ENCODE peak calls at places on chromosomes 3 and 15, in four cellular contexts. E, B, Z and N are unnamed samples.
A peak's percentile ranks its signal among the peaks of the same experiment; 100 is the strongest.

GRCh38 chr3:111311709-111312235 is 230.2 kb upstream of the CD96 start:
- DNase-seq in Z (no peak), B (no peak), E (no peak), N (no peak)

GRCh38 chr15:68386587-68387287 is 45.2 kb downstream of the ITGA11 start:
- DNase-seq in Z (no peak), B (peak; percentile 12), E (no peak), N (peak; percentile 42)

GRCh38 chr3:80275120-80275519 is 507.3 kb upstream of the ROBO1 start:
- DNase-seq in E (no peak), Z (no peak), B (no peak), N (no peak)

GRCh38 chr3:163939926-163940325 is 1138.4 kb downstream of the SI start:
- DNase-seq in E (no peak), Z (no peak), B (no peak), N (no peak)

GRCh38 chr3:25527796-25528195 is 99.7 kb downstream of the RARB start:
- DNase-seq in E (no peak), Z (peak; percentile 53), B (no peak), N (no peak)

GRCh38 chr15:62835351-62835750 is 207.2 kb upstream of the TPM1 start:
- DNase-seq in E (peak; percentile 46), Z (no peak), B (no peak), N (no peak)

GRCh38 chr15:99132122-99132521 is 27.2 kb downstream of the SYNM start:
- DNase-seq in B (no peak), E (no peak), Z (no peak), N (no peak)

GRCh38 chr3:113712129-113712528 is 15.7 kb upstream of the USF3 start:
- DNase-seq in Z (no peak), B (no peak), E (no peak), N (no peak)

GRCh38 chr15:43463542-43463941 is 29.4 kb downstream of the TP53BP1 start:
- DNase-seq in Z (no peak), E (no peak), B (no peak), N (no peak)

GRCh38 chr15:87207945-87208580 is 1048.5 kb downstream of the NTRK3 start:
- DNase-seq in E (no peak), Z (no peak), B (no peak), N (no peak)

GRCh38 chr3:185712337-185712736 is 112.5 kb downstream of the IGF2BP2 start:
- DNase-seq in E (no peak), B (no peak), Z (no peak), N (no peak)

GRCh38 chr15:90046846-90047481 is 45.8 kb downstream of the ZNF710 start:
- DNase-seq in E (no peak), Z (no peak), B (peak; percentile 85), N (no peak)

GRCh38 chr3:126846316-126846715 is 136.6 kb upstream of the PLXNA1 start:
- DNase-seq in Z (no peak), B (no peak), E (no peak), N (no peak)

GRCh38 chr3:73056365-73057150 is 4.9 kb upstream of the EBLN2 start:
- DNase-seq in Z (no peak), E (no peak), B (no peak), N (no peak)

GRCh38 chr15:79364571-79365240 is 53.8 kb downstream of the TMED3 start:
- DNase-seq in B (no peak), Z (no peak), E (no peak), N (no peak)

GRCh38 chr15:47404877-47405276 is 312.4 kb upstream of the SEMA6D start:
- DNase-seq in E (no peak), B (no peak), Z (no peak), N (no peak)

GRCh38 chr3:50164984-50165383 is 9.9 kb downstream of the SEMA3F start:
- DNase-seq in Z (no peak), B (no peak), E (no peak), N (no peak)

GRCh38 chr3:54703906-54704305 is 224.0 kb downstream of the LRTM1 start:
- DNase-seq in E (no peak), B (no peak), Z (no peak), N (no peak)

GRCh38 chr3:173688216-173688842 is 290.8 kb downstream of the NLGN1 start:
- DNase-seq in E (no peak), B (no peak), Z (no peak), N (no peak)

GRCh38 chr3:2452249-2452648 is 353.6 kb downstream of the CNTN4 start:
- DNase-seq in Z (no peak), B (no peak), E (no peak), N (no peak)

GRCh38 chr3:169268942-169269460 is 394.5 kb downstream of the MECOM start:
- DNase-seq in Z (no peak), E (no peak), B (no peak), N (no peak)

GRCh38 chr15:81400640-81401236 is 26.7 kb upstream of the TMC3 start:
- DNase-seq in B (no peak), E (no peak), Z (no peak), N (no peak)

GRCh38 chr3:66406186-66406585 is 94.6 kb downstream of the LRIG1 start:
- DNase-seq in Z (peak; percentile 57), E (no peak), B (no peak), N (no peak)

GRCh38 chr3:66403268-66403990 is 97.4 kb downstream of the LRIG1 start:
- DNase-seq in B (no peak), Z (no peak), E (no peak), N (no peak)

GRCh38 chr3:66404246-66404645 is 96.6 kb downstream of the LRIG1 start:
- DNase-seq in E (no peak), Z (no peak), B (no peak), N (no peak)

GRCh38 chr3:66405701-66406091 is 95.1 kb downstream of the LRIG1 start:
- DNase-seq in Z (peak; percentile 76), B (no peak), E (no peak), N (peak; percentile 84)

DNA sequence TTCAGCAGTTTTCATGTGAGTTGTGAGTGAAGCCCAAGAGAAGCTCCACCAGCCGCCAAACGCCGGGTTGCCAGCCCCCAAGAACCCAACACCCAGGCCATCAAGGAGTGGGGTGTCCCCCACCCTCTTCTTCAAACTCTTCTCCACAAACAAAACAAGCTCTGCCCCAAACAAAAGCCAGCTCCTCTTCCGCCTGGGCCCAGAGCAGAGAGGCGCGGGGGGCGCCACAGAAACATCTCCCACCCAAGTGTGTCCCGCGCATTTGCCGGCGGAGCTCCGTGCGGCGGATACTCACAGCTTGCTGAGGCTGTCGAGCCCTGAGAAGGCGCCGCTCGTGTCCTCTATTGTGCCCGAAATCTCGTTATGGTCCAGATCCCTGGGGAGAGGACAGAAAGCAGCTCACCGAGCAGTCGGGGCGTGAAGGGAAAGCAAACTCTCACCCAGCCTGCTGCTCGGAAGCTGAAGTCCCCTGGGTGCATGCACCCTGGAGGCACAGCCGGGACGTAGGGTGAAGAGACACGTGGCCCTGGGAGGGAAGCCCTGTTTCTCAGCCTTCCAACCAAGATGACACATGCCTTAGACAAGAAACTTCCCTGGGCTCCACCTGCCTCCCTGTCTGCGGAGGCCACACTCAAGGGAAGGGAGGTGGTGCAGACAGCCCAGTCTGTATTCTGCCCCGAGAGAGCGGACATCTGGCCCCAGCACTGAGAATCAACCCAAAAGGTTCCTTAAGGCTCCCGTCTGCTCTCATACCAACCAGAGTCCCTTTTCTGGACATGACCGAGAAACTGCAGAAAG is 95.7 kb downstream of the LRIG1 start:
- DNase-seq in B (no peak), Z (peak; percentile 40), E (no peak), N (no peak)
- H3K27ac ChIP-seq in B (no peak overlapping the region), Z (peak overlapping the region; percentile 72), E (peak overlapping the region; percentile 75), N (peak overlapping the region; percentile 3)

GRCh38 chr3:9861626-9862130 is 17.9 kb upstream of the RPUSD3 start:
- DNase-seq in B (no peak), Z (no peak), E (no peak), N (no peak)
- H3K27ac ChIP-seq in B (no peak overlapping the region), Z (no peak overlapping the region), E (no peak overlapping the region), N (no peak overlapping the region)

DNA sequence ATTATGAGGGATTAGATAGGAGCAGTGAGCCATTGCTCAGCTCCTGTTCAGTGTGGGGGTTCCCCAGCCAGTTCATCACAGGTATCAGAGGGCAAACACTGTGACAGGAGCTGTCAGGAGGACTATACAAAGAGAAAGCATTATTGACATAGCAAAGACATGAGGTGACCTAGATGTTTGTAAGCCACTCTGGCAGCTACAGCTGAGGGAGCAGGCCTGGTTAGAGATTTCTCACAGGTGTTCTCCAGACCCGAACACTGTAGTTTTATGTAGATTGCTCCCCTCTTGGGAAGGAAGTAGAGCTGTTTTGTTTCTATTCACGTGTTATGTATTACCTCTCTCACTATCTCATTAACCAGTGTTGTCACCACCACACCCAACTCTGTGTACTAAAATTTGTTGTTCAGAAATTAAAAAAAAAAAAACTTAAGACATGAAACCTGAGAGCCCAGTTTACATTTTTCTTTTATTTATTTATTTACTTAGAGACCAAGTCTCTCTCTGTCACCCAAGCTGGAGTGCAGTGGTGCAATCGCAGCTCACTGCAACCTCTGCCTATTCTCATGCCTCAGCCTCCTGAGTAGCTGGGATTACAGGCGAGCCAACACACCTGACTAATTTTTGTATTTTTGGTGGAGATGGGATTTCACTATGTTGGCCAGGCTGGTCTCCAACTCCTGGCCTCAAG is 123.7 kb downstream of the RBPMS2 start:
- DNase-seq in E (no peak), B (no peak), Z (no peak), N (no peak)
- H3K27ac ChIP-seq in E (no peak overlapping the region), B (no peak overlapping the region), Z (no peak overlapping the region), N (no peak overlapping the region)

DNA sequence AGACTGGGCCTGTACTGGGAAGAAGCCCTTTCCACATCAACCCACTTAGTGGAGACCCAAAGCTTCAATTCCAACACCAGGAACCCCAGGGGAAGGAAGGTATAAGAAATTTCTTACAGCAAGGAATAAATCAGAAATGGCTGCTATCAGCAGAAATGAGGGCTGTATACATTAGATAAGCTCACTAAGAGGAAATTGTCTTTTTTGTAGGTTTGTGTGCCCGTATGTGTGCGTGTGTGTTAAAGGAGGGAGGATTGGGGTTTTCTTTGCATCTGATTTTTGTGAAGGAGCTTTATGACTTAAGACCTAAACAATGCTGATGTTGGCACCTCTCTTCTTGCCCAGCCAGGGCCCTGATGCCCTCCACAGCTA is 18.6 kb downstream of the ARRDC4 start:
- DNase-seq in Z (no peak), E (no peak), B (no peak), N (no peak)
- H3K27ac ChIP-seq in Z (no peak overlapping the region), E (no peak overlapping the region), B (no peak overlapping the region), N (no peak overlapping the region)

GRCh38 chr3:36969085-36969484 is 23.8 kb downstream of the EPM2AIP1 start:
- DNase-seq in Z (no peak), B (no peak), E (no peak), N (no peak)
- H3K27ac ChIP-seq in Z (no peak overlapping the region), B (no peak overlapping the region), E (no peak overlapping the region), N (no peak overlapping the region)